ENCODE peak calls at places on chromosomes 11 and 22, in five cellular contexts. J, U, A, Y and L are unnamed samples.

GRCh38 chr22:24426859-24427499 is 420 bp upstream of the ADORA2A start:
- DNase-seq in J (peak; percentile 73), U (no peak), A (no peak), Y (no peak), L (no peak)

GRCh38 chr11:22341582-22341919 is 3.4 kb downstream of the SLC17A6 start:
- DNase-seq in A (no peak), J (no peak), U (no peak), Y (no peak), L (no peak)

GRCh38 chr22:36467946-36468345 is 13.5 kb downstream of the TXN2 start:
- DNase-seq in Y (peak; percentile 68), U (peak; percentile 97), A (no peak), J (no peak), L (peak; percentile 57)

GRCh38 chr11:123180166-123180565 is 14.9 kb downstream of the CLMP start:
- DNase-seq in A (no peak), J (no peak), Y (no peak), U (peak; percentile 60), L (no peak)

GRCh38 chr22:20957691-20958440 is 9.2 kb upstream of the AIFM3 start:
- DNase-seq in U (peak; percentile 22), Y (no peak), J (no peak), A (no peak), L (no peak)

GRCh38 chr22:17818166-17818565 is 43.9 kb upstream of the BID start:
- DNase-seq in J (no peak), U (no peak), A (no peak), Y (no peak), L (no peak)

GRCh38 chr11:103683581-103683980 is 352.9 kb upstream of the DDI1 start:
- DNase-seq in J (no peak), Y (no peak), A (no peak), U (peak; percentile 36), L (no peak)

GRCh38 chr11:535519-536454 is at the start of gene HRAS:
- DNase-seq in A (peak; percentile 96), Y (peak; percentile 99), U (peak; percentile 94), J (peak; percentile 98), L (peak; percentile 86)

GRCh38 chr11:20451568-20451967 is 64.1 kb downstream of the PRMT3 start:
- DNase-seq in U (no peak), Y (no peak), A (no peak), J (no peak), L (no peak)

GRCh38 chr22:33864723-33865130 is 55.5 kb downstream of the LARGE1 start:
- DNase-seq in A (no peak), J (no peak), U (peak; percentile 51), Y (no peak), L (no peak)

GRCh38 chr22:47032091-47032943 is 269.9 kb downstream of the TBC1D22A start:
- DNase-seq in U (no peak), A (no peak), Y (no peak), J (peak; percentile 77), L (no peak)

GRCh38 chr22:31044262-31044861 is 36.8 kb upstream of the SMTN start:
- DNase-seq in J (peak; percentile 88), Y (no peak), A (no peak), U (peak; percentile 47), L (no peak)

GRCh38 chr11:35256296-35256695 is 117.3 kb downstream of the CD44 start:
- DNase-seq in Y (no peak), J (no peak), A (no peak), U (no peak), L (no peak)

GRCh38 chr22:44916281-44917231 is 93.2 kb downstream of the PHF21B start:
- DNase-seq in A (no peak), J (peak; percentile 71), Y (no peak), U (no peak), L (no peak)

GRCh38 chr22:46062971-46063631 is 86.1 kb upstream of the WNT7B start:
- DNase-seq in Y (no peak), J (peak; percentile 53), U (no peak), A (no peak), L (no peak)

GRCh38 chr11:111946499-111946898 is 9.4 kb downstream of the DIXDC1 start:
- DNase-seq in U (no peak), A (no peak), J (no peak), Y (no peak), L (no peak)

GRCh38 chr11:120880791-120881190 is 143.1 kb upstream of the TBCEL start:
- DNase-seq in J (no peak), U (no peak), Y (no peak), A (no peak), L (no peak)

GRCh38 chr11:132068556-132068955 is 698.1 kb downstream of the NTM start:
- DNase-seq in A (no peak), U (no peak), Y (no peak), J (no peak), L (no peak)

GRCh38 chr11:85918910-85919794 is 64.0 kb downstream of the CCDC83 start:
- DNase-seq in U (no peak), J (no peak), Y (peak; percentile 9), A (no peak), L (no peak)

GRCh38 chr11:34749666-34750659 is 129.1 kb downstream of the EHF start:
- DNase-seq in U (peak; percentile 98), J (peak; percentile 90), Y (no peak), A (no peak), L (no peak)

GRCh38 chr11:85279267-85279666 is 347.9 kb downstream of the DLG2 start:
- DNase-seq in A (no peak), Y (no peak), J (no peak), U (no peak), L (no peak)